ENCODE peak calls at places on chromosomes 2 and 18, in five cellular contexts. T is kidney, J is psoas muscle, B is pancreas, M is heart left ventricle. I is an unnamed sample.

GRCh38 chr2:58870704-58871103 is 629.6 kb upstream of the FANCL start:
- DNase-seq in T (no peak), J (no peak), B (no peak), M (no peak), I (no peak)

GRCh38 chr2:99476629-99477028 is 13.2 kb downstream of the REV1 start:
- DNase-seq in T (no peak), J (no peak), B (no peak), M (peak; percentile 67), I (no peak)

GRCh38 chr2:158179660-158180059 is 78.0 kb downstream of the UPP2 start:
- DNase-seq in T (no peak), J (no peak), B (no peak), M (no peak), I (no peak)

GRCh38 chr18:77127769-77128671 is 4.6 kb downstream of the MBP start:
- DNase-seq in T (no peak), J (peak; percentile 53), B (no peak), M (no peak), I (peak; percentile 34)

GRCh38 chr2:4745596-4745995 is 946.6 kb upstream of the SOX11 start:
- DNase-seq in T (peak; percentile 71), J (no peak), B (peak; percentile 43), M (no peak), I (no peak)

GRCh38 chr2:11698009-11698922 is 28.3 kb upstream of the NTSR2 start:
- DNase-seq in T (peak; percentile 73), J (peak; percentile 91), B (no peak), M (peak; percentile 87), I (no peak)

GRCh38 chr2:173881466-173881865 is 83.7 kb downstream of the SP3 start:
- DNase-seq in T (no peak), J (no peak), B (no peak), M (no peak), I (peak; percentile 18)

GRCh38 chr2:166468124-166469024 is 25.7 kb downstream of the SCN7A start:
- DNase-seq in T (no peak), J (no peak), B (no peak), M (no peak), I (no peak)

GRCh38 chr18:63177822-63178525 is 141.6 kb downstream of the BCL2 start:
- DNase-seq in T (no peak), J (peak; percentile 58), B (peak; percentile 31), M (no peak), I (peak; percentile 82)

GRCh38 chr2:209340522-209340921 is 83.3 kb upstream of the MAP2 start:
- DNase-seq in T (no peak), J (no peak), B (no peak), M (no peak), I (no peak)

GRCh38 chr2:64653174-64654062 is at the start of gene SERTAD2:
- DNase-seq in T (peak; percentile 98), J (peak; percentile 89), B (peak; percentile 95), M (peak; percentile 92), I (peak; percentile 92)

GRCh38 chr18:74940856-74941255 is 268.1 kb downstream of the PTGR3 start:
- DNase-seq in T (no peak), J (no peak), B (no peak), M (no peak), I (no peak)

GRCh38 chr18:8609711-8610441 is 639 bp downstream of the RAB12 start:
- DNase-seq in T (peak; percentile 78), J (peak; percentile 28), B (peak; percentile 79), M (no peak), I (peak; percentile 57)

GRCh38 chr2:119352357-119352756 is 14.3 kb downstream of the C2orf76 start:
- DNase-seq in T (no peak), J (no peak), B (no peak), M (peak; percentile 43), I (no peak)

GRCh38 chr2:95346738-95347671 is 49.9 kb downstream of the KCNIP3 start:
- DNase-seq in T (peak; percentile 78), J (peak; percentile 31), B (peak; percentile 85), M (no peak), I (peak; percentile 45)

GRCh38 chr2:8224679-8225181 is 457.1 kb upstream of the ID2 start:
- DNase-seq in T (no peak), J (no peak), B (no peak), M (no peak), I (no peak)

GRCh38 chr2:12721571-12722444 is 5.1 kb downstream of the TRIB2 start:
- DNase-seq in T (peak; percentile 65), J (no peak), B (no peak), M (no peak), I (no peak)

GRCh38 chr18:59142274-59142673 is 2.6 kb downstream of the SEC11C start:
- DNase-seq in T (no peak), J (no peak), B (no peak), M (no peak), I (no peak)

GRCh38 chr18:62183578-62184195 is 3.2 kb downstream of the PIGN start:
- DNase-seq in T (no peak), J (no peak), B (no peak), M (no peak), I (no peak)

GRCh38 chr2:241773511-241774418 is 2.9 kb upstream of the GAL3ST2 start:
- DNase-seq in T (no peak), J (no peak), B (no peak), M (no peak), I (peak; percentile 92)

GRCh38 chr18:7824970-7825369 is 257.9 kb downstream of the PTPRM start:
- DNase-seq in T (peak; percentile 77), J (peak; percentile 48), B (no peak), M (peak; percentile 62), I (peak; percentile 19)

DNA sequence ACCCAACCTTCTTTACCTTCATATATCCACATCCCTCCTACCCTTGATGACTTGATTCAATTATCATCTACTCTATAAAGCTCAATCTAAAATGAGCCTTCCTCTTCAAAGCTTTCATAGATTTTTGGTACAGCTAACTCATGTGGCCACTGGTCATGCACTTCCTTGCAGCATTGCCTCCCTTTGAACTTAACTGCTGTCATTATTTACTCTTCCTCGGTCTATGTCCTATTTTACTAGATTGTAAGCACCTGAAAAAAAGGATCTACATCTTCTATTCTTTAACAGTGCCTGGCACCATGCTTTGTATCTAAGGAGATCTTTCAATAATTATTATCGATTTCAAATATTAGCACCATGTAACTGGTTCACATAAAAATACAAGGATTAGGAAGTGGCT is 30.6 kb downstream of the MDH1 start:
- DNase-seq in T (no peak), J (no peak), B (no peak), M (no peak), I (no peak)
- H3K4me1 ChIP-seq in T (no peaks in the 10 kb centered on the region), J (no peaks in the 10 kb centered on the region), B (no peaks in the 10 kb centered on the region), M (no peaks in the 10 kb centered on the region), I (no peaks in the 10 kb centered on the region)

GRCh38 chr18:57910817-57911216 is 107.7 kb upstream of the ATP8B1 start:
- DNase-seq in T (no peak), J (no peak), B (no peak), M (no peak), I (no peak)
- TF ChIP-seq CTCF in T (no peak), J (no peak), B (no peak), M (no peak), I (no peak)

GRCh38 chr2:16626997-16627605 is 38.5 kb downstream of the CYRIA start:
- DNase-seq in T (no peak), J (no peak), B (no peak), M (no peak), I (no peak)
- H3K4me1 ChIP-seq in T (peaks cover 11% of the 10 kb centered on the region), J (peaks cover 87% of the 10 kb centered on the region), B (peaks cover 7% of the 10 kb centered on the region), M (peaks cover 99% of the 10 kb centered on the region), I (peaks cover 4% of the 10 kb centered on the region)

GRCh38 chr2:150425121-150425559 is 62.3 kb downstream of the RND3 start:
- DNase-seq in T (no peak), J (no peak), B (no peak), M (peak; percentile 58), I (peak; percentile 23)
- TF ChIP-seq CTCF in T (no peak), J (no peak), B (no peak), M (peak; percentile 52), I (no peak)

GRCh38 chr18:48564139-48564538 is 25.3 kb downstream of the CTIF start:
- DNase-seq in T (no peak), J (no peak), B (no peak), M (no peak), I (no peak)

GRCh38 chr18:48563027-48563426 is 24.2 kb downstream of the CTIF start:
- DNase-seq in T (no peak), J (no peak), B (no peak), M (peak; percentile 46), I (no peak)

GRCh38 chr18:48567388-48567787 is 28.6 kb downstream of the CTIF start:
- DNase-seq in T (no peak), J (no peak), B (no peak), M (no peak), I (no peak)

GRCh38 chr18:48566588-48566987 is 27.8 kb downstream of the CTIF start:
- DNase-seq in T (no peak), J (no peak), B (no peak), M (no peak), I (no peak)

GRCh38 chr18:48565105-48565504 is 26.3 kb downstream of the CTIF start:
- DNase-seq in T (no peak), J (no peak), B (no peak), M (peak; percentile 40), I (no peak)
- H3K4me1 ChIP-seq in T (peaks cover 6% of the 10 kb centered on the region), J (peaks cover 47% of the 10 kb centered on the region), B (no peaks in the 10 kb centered on the region), M (peaks cover 39% of the 10 kb centered on the region), I (no peaks in the 10 kb centered on the region)

GRCh38 chr18:32019251-32019943 is 772 bp downstream of the RNF125 start:
- DNase-seq in T (peak; percentile 84), J (peak; percentile 33), B (peak; percentile 66), M (peak; percentile 38), I (peak; percentile 75)
- TF ChIP-seq CTCF in T (peak; percentile 2), J (no peak), B (no peak), M (no peak), I (no peak)

GRCh38 chr2:46703588-46703987 is 212.0 kb downstream of the MCFD2 start:
- DNase-seq in T (no peak), J (no peak), B (no peak), M (no peak), I (no peak)
- H3K4me1 ChIP-seq in T (peaks cover 3% of the 10 kb centered on the region), J (peaks cover 76% of the 10 kb centered on the region), B (peaks cover 38% of the 10 kb centered on the region), M (peaks cover 80% of the 10 kb centered on the region), I (peaks cover 8% of the 10 kb centered on the region)

DNA sequence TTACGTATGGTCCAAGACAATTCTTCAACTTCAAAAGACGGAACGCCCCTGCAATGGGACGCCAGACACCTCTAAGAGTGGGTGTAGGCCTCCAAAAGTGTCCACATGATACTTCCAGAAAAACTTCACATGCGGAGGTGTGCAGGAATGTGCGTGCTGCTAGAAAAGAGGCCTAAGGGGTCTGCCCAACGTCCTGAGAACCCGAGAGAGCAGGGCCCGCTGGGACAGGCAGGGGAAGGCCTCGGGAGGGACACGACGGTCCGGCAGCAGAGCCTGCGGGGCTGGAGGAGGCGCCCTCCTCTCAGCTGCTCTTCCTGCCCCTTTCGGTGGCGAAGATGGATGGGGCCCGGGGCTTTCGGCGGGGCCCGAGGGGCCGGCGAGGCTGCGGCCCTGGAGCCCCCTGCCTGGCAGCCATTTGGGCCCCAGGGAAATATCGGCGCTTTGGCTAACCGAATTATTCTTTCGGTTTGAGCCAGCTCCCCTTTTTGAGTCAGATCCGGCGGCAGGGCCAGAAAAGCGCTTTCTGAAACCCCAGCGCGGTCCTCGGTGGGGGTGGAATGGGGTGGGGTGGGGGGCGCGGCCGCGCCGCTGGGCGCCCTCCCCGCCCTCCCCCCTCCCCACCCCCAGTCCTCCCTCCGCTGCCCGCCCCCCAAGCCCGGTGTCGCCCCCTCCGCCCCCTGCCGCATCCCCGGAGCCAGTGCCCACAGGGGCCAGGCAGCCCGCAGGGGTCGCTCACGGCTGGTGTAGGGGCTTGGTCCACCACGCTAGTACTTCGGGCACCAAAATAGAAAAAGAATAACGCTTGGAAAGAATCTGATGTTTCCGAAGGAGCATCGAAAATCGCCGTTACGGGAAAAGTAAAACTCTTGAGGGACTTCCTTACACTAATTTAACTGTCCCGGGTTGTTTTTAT is 9.2 kb upstream of the ARID5A start:
- DNase-seq in T (peak; percentile 86), J (no peak), B (no peak), M (no peak), I (peak; percentile 55)
- TF ChIP-seq CTCF in T (no peak), J (peak; percentile 26), B (no peak), M (peak; percentile 36), I (no peak)

I was measured in mucosa of descending colon.